ENCODE peak calls at places on chromosomes 4 and X, in six cellular contexts. Z is hepatocyte, D is HCT116, Y is GM23248, M is GM23338, S is PC-3. O is an unnamed sample.

GRCh38 chr4:173018446-173018845 is 150.2 kb upstream of the GALNT7 start:
- DNase-seq in Z (no peak), D (no peak), Y (no peak), M (no peak), S (no peak), O (no peak)

GRCh38 chrX:154412468-154412867 is 1.1 kb downstream of the TAFAZZIN start:
- DNase-seq in Z (peak), D (no peak), Y (peak), M (no peak), S (peak), O (peak)

GRCh38 chr4:25485104-25485503 is 108.0 kb downstream of the ANAPC4 start:
- DNase-seq in Z (no peak), D (no peak), Y (no peak), M (no peak), S (no peak), O (peak)

GRCh38 chr4:185139736-185140135 is 3.3 kb upstream of the SLC25A4 start:
- DNase-seq in Z (no peak), D (no peak), Y (no peak), M (no peak), S (no peak), O (no peak)

GRCh38 chr4:40840985-40841571 is 91.3 kb downstream of the NSUN7 start:
- DNase-seq in Z (peak), D (peak), Y (peak), M (peak), S (peak), O (peak)

GRCh38 chr4:138404801-138405200 is 162.7 kb upstream of the SLC7A11 start:
- DNase-seq in Z (no peak), D (no peak), Y (no peak), M (no peak), S (no peak), O (no peak)

GRCh38 chr4:68904786-68905185 is 46.8 kb downstream of the UGT2A3 start:
- DNase-seq in Z (peak), D (no peak), Y (no peak), M (peak), S (peak), O (no peak)

GRCh38 chrX:38365939-38366338 is 13.5 kb downstream of the OTC start:
- DNase-seq in Z (no peak), D (no peak), Y (no peak), M (no peak), S (no peak), O (peak)

GRCh38 chrX:153870791-153871360 is 15.1 kb downstream of the L1CAM start:
- DNase-seq in Z (no peak), D (no peak), Y (no peak), M (no peak), S (no peak), O (no peak)

GRCh38 chr4:100898844-100899243 is 381.0 kb upstream of the EMCN start:
- DNase-seq in Z (no peak), D (no peak), Y (no peak), M (no peak), S (no peak), O (no peak)

GRCh38 chrX:106742193-106742592 is 15.7 kb downstream of the RNF128 start:
- DNase-seq in Z (peak), D (no peak), Y (no peak), M (no peak), S (no peak), O (no peak)

GRCh38 chr4:55029838-55030503 is 95.4 kb downstream of the KDR start:
- DNase-seq in Z (no peak), D (no peak), Y (no peak), M (peak), S (no peak), O (no peak)

GRCh38 chr4:55031158-55031557 is 94.2 kb downstream of the KDR start:
- DNase-seq in Z (no peak), D (no peak), Y (no peak), M (no peak), S (no peak), O (no peak)

GRCh38 chr4:55029321-55029720 is 96.1 kb downstream of the KDR start:
- DNase-seq in Z (no peak), D (no peak), Y (no peak), M (no peak), S (no peak), O (no peak)

GRCh38 chr4:55032179-55032578 is 93.2 kb downstream of the KDR start:
- DNase-seq in Z (no peak), D (no peak), Y (no peak), M (no peak), S (no peak), O (no peak)

DNA sequence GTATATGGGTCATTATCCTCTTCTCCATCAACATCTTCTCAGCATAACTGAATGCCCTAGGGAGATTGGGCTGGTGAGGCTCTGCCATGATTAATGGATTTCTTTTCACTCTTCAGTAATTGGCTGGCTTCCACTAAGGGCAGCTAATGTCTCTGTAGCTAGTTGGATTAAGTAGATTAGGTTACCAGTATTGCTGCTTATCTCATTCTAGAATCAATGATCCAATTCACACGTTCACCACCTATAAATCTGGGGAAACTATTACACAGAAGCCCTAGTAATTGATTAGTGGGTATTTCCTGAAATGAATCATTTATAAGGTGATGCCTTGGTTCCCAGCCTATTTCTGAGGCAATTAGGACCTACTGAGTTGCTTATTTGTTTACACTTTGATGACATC is 94.8 kb downstream of the KDR start:
- DNase-seq in Z (no peak), D (no peak), Y (no peak), M (no peak), S (no peak), O (no peak)
- TF ChIP-seq EZH2phosphoT487 in Z (no peak), D (no peak), Y (no peak), M (no peak), S (no peak), O (no peak)

DNA sequence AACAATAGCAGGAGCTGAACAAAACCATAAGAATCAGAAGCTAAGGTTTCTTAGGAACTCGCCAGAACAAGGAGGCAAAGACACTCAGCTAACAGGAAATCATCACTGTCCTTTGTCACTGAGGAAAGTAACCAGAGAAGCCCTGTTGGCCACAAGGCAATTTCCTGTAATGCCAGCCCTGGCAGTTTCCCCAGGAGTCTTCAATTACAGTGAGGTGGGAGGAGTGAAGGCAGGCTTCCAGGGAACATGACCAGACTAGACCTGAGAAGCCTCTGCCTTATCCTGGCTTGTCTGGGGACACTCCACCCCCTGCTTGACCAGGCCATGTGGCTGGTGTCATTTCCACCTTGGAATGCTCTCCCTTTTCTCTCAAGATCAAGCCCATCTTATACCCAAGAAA is 125.3 kb downstream of the COL4A6 start:
- DNase-seq in Z (no peak), D (peak), Y (peak), M (peak), S (peak), O (no peak)
- H3K4me2 ChIP-seq in Z (no peak), D (peak), Y (peak), M (no peak), S (peak), O (no peak)

DNA sequence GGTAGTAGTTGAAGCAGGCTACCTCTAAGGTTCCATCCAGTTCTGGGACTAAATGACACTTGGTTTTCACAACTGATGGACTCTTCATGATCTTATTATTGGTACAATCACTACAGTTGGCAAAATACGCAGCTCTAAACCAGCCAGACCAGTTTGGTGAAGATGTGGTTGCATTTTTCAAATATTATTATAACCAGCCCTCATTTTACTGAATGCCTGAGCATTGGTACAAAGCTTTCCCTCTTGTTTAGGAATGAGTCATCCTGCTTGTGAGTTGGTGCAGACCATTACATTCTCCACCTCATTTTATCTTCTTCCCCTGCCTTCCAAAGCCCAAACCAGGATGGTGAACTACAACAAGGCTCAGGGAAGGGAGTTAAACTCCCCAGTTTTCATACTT is 223.1 kb downstream of the KDR start:
- DNase-seq in Z (no peak), D (no peak), Y (peak), M (no peak), S (peak), O (no peak)
- TF ChIP-seq EZH2phosphoT487 in Z (no peak), D (no peak), Y (no peak), M (no peak), S (no peak), O (no peak)

GRCh38 chrX:10110316-10110932 is 46.4 kb upstream of the CLCN4 start:
- DNase-seq in Z (no peak), D (no peak), Y (no peak), M (no peak), S (no peak), O (no peak)

GRCh38 chrX:10109695-10110094 is 47.1 kb upstream of the CLCN4 start:
- DNase-seq in Z (no peak), D (no peak), Y (peak), M (no peak), S (no peak), O (no peak)

GRCh38 chrX:10108288-10108687 is 48.5 kb upstream of the CLCN4 start:
- DNase-seq in Z (no peak), D (no peak), Y (no peak), M (no peak), S (no peak), O (no peak)

GRCh38 chrX:10104958-10105658 is 51.7 kb upstream of the CLCN4 start:
- DNase-seq in Z (no peak), D (no peak), Y (peak), M (no peak), S (no peak), O (no peak)

GRCh38 chrX:10106801-10107200 is 50.0 kb upstream of the CLCN4 start:
- DNase-seq in Z (no peak), D (no peak), Y (no peak), M (no peak), S (no peak), O (peak)
- H3K4me2 ChIP-seq in Z (no peak), D (no peak), Y (no peak), M (no peak), S (no peak), O (peak)

O was measured in OCI-LY7.